ENCODE peak calls at places on chromosomes 4 and X, in ten cellular contexts. J is progenitor cell of endocrine pancreas; O is anterior cingulate cortex; E is natural killer cell treated with Interleukin-12 subunit alpha and Interleukin-12 subunit beta and Interleukin-15 and Interleukin-18, amount 100 ng/mL, for 72 hours; N is upper lobe of right lung; U is activated CD4-positive, CD25-positive, alpha-beta regulatory T cell treated with anti-CD3 and anti-CD28 coated beads, Interleukin-2, amount 50 U/mL, for 72 hours; P is NCI-H1105; G is DMS79 treated with DMSO at 0.1 percent for 48 hours; H is cortex of kidney; Z is cardiac muscle cell. Y is an unnamed sample.

GRCh38 chr4:87144346-87144745 is 76.1 kb downstream of the KLHL8 start:
- DNase-seq in J (no peak), O (no peak), E (no peak), N (no peak), U (no peak), P (no peak), G (no peak), H (no peak), Z (no peak), Y (no peak)

GRCh38 chr4:67080158-67080557 is 465.1 kb downstream of the CENPC start:
- DNase-seq in J (no peak), O (no peak), E (no peak), N (no peak), U (no peak), P (no peak), G (no peak), H (no peak), Z (no peak), Y (no peak)

GRCh38 chrX:42241421-42241820 is 318.1 kb upstream of the CASK start:
- DNase-seq in J (no peak), O (no peak), E (no peak), N (no peak), U (no peak), P (no peak), G (no peak), H (no peak), Z (no peak), Y (no peak)

GRCh38 chrX:55713635-55714034 is 3.9 kb upstream of the RRAGB start:
- DNase-seq in J (no peak), O (no peak), E (no peak), N (no peak), U (no peak), P (no peak), G (no peak), H (no peak), Z (no peak), Y (no peak)

GRCh38 chr4:61984260-61984909 is 784.3 kb downstream of the ADGRL3 start:
- DNase-seq in J (no peak), O (no peak), E (no peak), N (no peak), U (no peak), P (no peak), G (no peak), H (no peak), Z (no peak), Y (no peak)

GRCh38 chr4:115274545-115274944 is 161.1 kb upstream of the NDST4 start:
- DNase-seq in J (no peak), O (no peak), E (no peak), N (no peak), U (no peak), P (no peak), G (no peak), H (no peak), Z (no peak), Y (no peak)

GRCh38 chrX:155966876-155967275 is 30.6 kb upstream of the IL9R start:
- DNase-seq in J (no peak), O (no peak), E (no peak), N (no peak), U (no peak), P (no peak), G (no peak), H (no peak), Z (peak), Y (no peak)

GRCh38 chr4:89737888-89738287 is 99.1 kb downstream of the SNCA start:
- DNase-seq in J (no peak), O (no peak), E (no peak), N (no peak), U (no peak), P (no peak), G (no peak), H (no peak), Z (no peak), Y (no peak)

GRCh38 chrX:13518126-13518525 is 51.3 kb upstream of the EGFL6 start:
- DNase-seq in J (no peak), O (no peak), E (no peak), N (no peak), U (no peak), P (no peak), G (no peak), H (no peak), Z (no peak), Y (no peak)

GRCh38 chr4:176767183-176767582 is 25.5 kb downstream of the VEGFC start:
- DNase-seq in J (no peak), O (no peak), E (no peak), N (no peak), U (no peak), P (no peak), G (no peak), H (no peak), Z (no peak), Y (no peak)

GRCh38 chr4:106691749-106692148 is 323.2 kb upstream of the GIMD1 start:
- DNase-seq in J (no peak), O (no peak), E (no peak), N (no peak), U (no peak), P (no peak), G (no peak), H (no peak), Z (no peak), Y (no peak)

GRCh38 chr4:122099896-122100295 is 52.2 kb upstream of the BLTP1 start:
- DNase-seq in J (no peak), O (no peak), E (no peak), N (no peak), U (no peak), P (no peak), G (no peak), H (no peak), Z (no peak), Y (no peak)

GRCh38 chr4:122003335-122003734 is 51.5 kb upstream of the TRPC3 start:
- DNase-seq in J (no peak), O (no peak), E (no peak), N (no peak), U (no peak), P (no peak), G (no peak), H (no peak), Z (peak), Y (no peak)

GRCh38 chr4:181528570-181529184 is 714.5 kb upstream of the TENM3 start:
- DNase-seq in J (peak), O (peak), E (no peak), N (peak), U (no peak), P (peak), G (peak), H (no peak), Z (peak), Y (no peak)

GRCh38 chrX:41956027-41956426 is 32.7 kb upstream of the CASK start:
- DNase-seq in J (no peak), O (no peak), E (no peak), N (no peak), U (no peak), P (no peak), G (no peak), H (no peak), Z (peak), Y (no peak)